ENCODE peak calls at places on chromosomes 1 and 21, in five cellular contexts. Y is adrenal gland, W is NT2/D1, O is SJSA1, I is bronchial epithelial cell. L is an unnamed sample.

GRCh38 chr1:230423261-230423660 is 2.9 kb downstream of the PGBD5 start:
- DNase-seq in Y (no peak), W (no peak), O (no peak), I (no peak), L (no peak)

GRCh38 chr1:221756830-221757551 is 15.1 kb upstream of the DUSP10 start:
- DNase-seq in Y (no peak), W (no peak), O (no peak), I (no peak), L (no peak)

GRCh38 chr1:2587071-2587859 is 688 bp downstream of the PRXL2B start:
- DNase-seq in Y (peak), W (no peak), O (no peak), I (no peak), L (peak)

GRCh38 chr1:184465489-184466146 is 78.8 kb downstream of the C1orf21 start:
- DNase-seq in Y (no peak), W (no peak), O (no peak), I (no peak), L (no peak)

GRCh38 chr1:218025454-218025853 is 259.6 kb upstream of the RRP15 start:
- DNase-seq in Y (no peak), W (no peak), O (no peak), I (peak), L (no peak)

GRCh38 chr1:206461602-206462455 is 8.4 kb upstream of the IKBKE start:
- DNase-seq in Y (peak), W (peak), O (peak), I (peak), L (no peak)

GRCh38 chr21:36909901-36910561 is 56.4 kb downstream of the HLCS start:
- DNase-seq in Y (no peak), W (no peak), O (peak), I (peak), L (no peak)

GRCh38 chr21:26385721-26386120 is 187.4 kb downstream of the CYYR1 start:
- DNase-seq in Y (no peak), W (no peak), O (no peak), I (peak), L (no peak)

GRCh38 chr21:17613242-17613676 is 558 bp upstream of the BTG3 start:
- DNase-seq in Y (peak), W (no peak), O (no peak), I (no peak), L (no peak)

GRCh38 chr1:160131803-160132565 is 16.4 kb downstream of the ATP1A2 start:
- DNase-seq in Y (peak), W (no peak), O (no peak), I (no peak), L (no peak)

GRCh38 chr1:24896176-24896575 is 33.9 kb downstream of the RUNX3 start:
- DNase-seq in Y (no peak), W (no peak), O (peak), I (no peak), L (peak)

GRCh38 chr1:197144570-197145325 is 1.7 kb downstream of the ASPM start:
- DNase-seq in Y (no peak), W (no peak), O (no peak), I (peak), L (no peak)

GRCh38 chr21:32413697-32414578 is 1.4 kb downstream of the EVA1C start:
- DNase-seq in Y (peak), W (no peak), O (no peak), I (peak), L (no peak)

GRCh38 chr1:171500304-171500703 is 15.0 kb downstream of the PRRC2C start:
- DNase-seq in Y (no peak), W (no peak), O (no peak), I (no peak), L (no peak)

GRCh38 chr21:41369915-41370839 is 8.3 kb downstream of the MX2 start:
- DNase-seq in Y (peak), W (no peak), O (no peak), I (no peak), L (peak)